ENCODE peak calls at places on chromosomes 13 and 19, in seven cellular contexts. One of them, this sample, is unnamed.
A peak's percentile ranks its signal among the peaks of the same experiment; 100 is the strongest.

GRCh38 chr19:36213793-36214387 is 575 bp downstream of the ZNF565 start:
- DNase-seq in kidney: no peak
- DNase-seq in PC-9: no peak
- DNase-seq in fibroblast of pulmonary artery: peak; percentile 28
- DNase-seq in OCI-LY7: no peak
- DNase-seq in mesendoderm: no peak
- DNase-seq in cardiac muscle cell: no peak
- DNase-seq in this sample: no peak

GRCh38 chr19:58356236-58356970 is 3.1 kb upstream of the A1BG start:
- DNase-seq in kidney: peak; percentile 79
- DNase-seq in PC-9: no peak
- DNase-seq in fibroblast of pulmonary artery: peak; percentile 49
- DNase-seq in OCI-LY7: no peak
- DNase-seq in mesendoderm: no peak
- DNase-seq in cardiac muscle cell: peak; percentile 65
- DNase-seq in this sample: no peak

GRCh38 chr19:44367024-44367423 is 10.5 kb upstream of the ZNF112 start:
- DNase-seq in kidney: no peak
- DNase-seq in PC-9: peak; percentile 68
- DNase-seq in fibroblast of pulmonary artery: peak; percentile 32
- DNase-seq in OCI-LY7: no peak
- DNase-seq in mesendoderm: no peak
- DNase-seq in cardiac muscle cell: peak; percentile 53
- DNase-seq in this sample: no peak

GRCh38 chr13:111852701-111853100 is 214.2 kb upstream of the SOX1 start:
- DNase-seq in kidney: no peak
- DNase-seq in PC-9: no peak
- DNase-seq in fibroblast of pulmonary artery: no peak
- DNase-seq in OCI-LY7: no peak
- DNase-seq in mesendoderm: peak; percentile 40
- DNase-seq in cardiac muscle cell: no peak
- DNase-seq in this sample: no peak

GRCh38 chr13:29472317-29472961 is 123.0 kb downstream of the SLC7A1 start:
- DNase-seq in kidney: no peak
- DNase-seq in PC-9: no peak
- DNase-seq in fibroblast of pulmonary artery: peak; percentile 76
- DNase-seq in OCI-LY7: peak; percentile 88
- DNase-seq in mesendoderm: peak; percentile 76
- DNase-seq in cardiac muscle cell: peak; percentile 69
- DNase-seq in this sample: peak; percentile 56

GRCh38 chr13:94712812-94713555 is 639 bp upstream of the SOX21 start:
- DNase-seq in kidney: peak; percentile 75
- DNase-seq in PC-9: no peak
- DNase-seq in fibroblast of pulmonary artery: peak; percentile 65
- DNase-seq in OCI-LY7: no peak
- DNase-seq in mesendoderm: peak; percentile 46
- DNase-seq in cardiac muscle cell: peak; percentile 79
- DNase-seq in this sample: no peak

GRCh38 chr19:37999309-38000213 is 92.6 kb downstream of the SIPA1L3 start:
- DNase-seq in kidney: peak; percentile 91
- DNase-seq in PC-9: no peak
- DNase-seq in fibroblast of pulmonary artery: peak; percentile 97
- DNase-seq in OCI-LY7: no peak
- DNase-seq in mesendoderm: no peak
- DNase-seq in cardiac muscle cell: peak; percentile 97
- DNase-seq in this sample: peak; percentile 79

GRCh38 chr13:33323766-33324525 is 38.4 kb upstream of the STARD13 start:
- DNase-seq in kidney: no peak
- DNase-seq in PC-9: no peak
- DNase-seq in fibroblast of pulmonary artery: peak; percentile 42
- DNase-seq in OCI-LY7: no peak
- DNase-seq in mesendoderm: no peak
- DNase-seq in cardiac muscle cell: peak; percentile 46
- DNase-seq in this sample: no peak

GRCh38 chr13:47455581-47455980 is 545.5 kb downstream of the SUCLA2 start:
- DNase-seq in kidney: no peak
- DNase-seq in PC-9: no peak
- DNase-seq in fibroblast of pulmonary artery: peak; percentile 23
- DNase-seq in OCI-LY7: no peak
- DNase-seq in mesendoderm: no peak
- DNase-seq in cardiac muscle cell: peak; percentile 20
- DNase-seq in this sample: no peak

GRCh38 chr13:111429064-111429558 is 108.7 kb downstream of the TEX29 start:
- DNase-seq in kidney: no peak
- DNase-seq in PC-9: peak; percentile 40
- DNase-seq in fibroblast of pulmonary artery: peak; percentile 16
- DNase-seq in OCI-LY7: peak; percentile 4
- DNase-seq in mesendoderm: peak; percentile 71
- DNase-seq in cardiac muscle cell: peak; percentile 17
- DNase-seq in this sample: no peak

GRCh38 chr19:43872547-43873336 is 45.6 kb downstream of the ZNF283 start:
- DNase-seq in kidney: no peak
- DNase-seq in PC-9: peak; percentile 52
- DNase-seq in fibroblast of pulmonary artery: no peak
- DNase-seq in OCI-LY7: no peak
- DNase-seq in mesendoderm: peak; percentile 55
- DNase-seq in cardiac muscle cell: peak; percentile 4
- DNase-seq in this sample: no peak

GRCh38 chr19:10995926-10996600 is 35.2 kb downstream of the SMARCA4 start:
- DNase-seq in kidney: no peak
- DNase-seq in PC-9: no peak
- DNase-seq in fibroblast of pulmonary artery: no peak
- DNase-seq in OCI-LY7: no peak
- DNase-seq in mesendoderm: no peak
- DNase-seq in cardiac muscle cell: no peak
- DNase-seq in this sample: no peak

GRCh38 chr13:53513199-53513598 is 484.6 kb downstream of the OLFM4 start:
- DNase-seq in kidney: no peak
- DNase-seq in PC-9: no peak
- DNase-seq in fibroblast of pulmonary artery: no peak
- DNase-seq in OCI-LY7: no peak
- DNase-seq in mesendoderm: peak; percentile 1
- DNase-seq in cardiac muscle cell: no peak
- DNase-seq in this sample: no peak

GRCh38 chr19:48628486-48629296 is 8.5 kb downstream of the DBP start:
- DNase-seq in kidney: peak; percentile 82
- DNase-seq in PC-9: no peak
- DNase-seq in fibroblast of pulmonary artery: no peak
- DNase-seq in OCI-LY7: no peak
- DNase-seq in mesendoderm: no peak
- DNase-seq in cardiac muscle cell: no peak
- DNase-seq in this sample: no peak

GRCh38 chr19:13095393-13095784 is 7.3 kb downstream of the LYL1 start:
- DNase-seq in kidney: peak; percentile 84
- DNase-seq in PC-9: no peak
- DNase-seq in fibroblast of pulmonary artery: no peak
- DNase-seq in OCI-LY7: peak; percentile 62
- DNase-seq in mesendoderm: peak; percentile 46
- DNase-seq in cardiac muscle cell: no peak
- DNase-seq in this sample: no peak

GRCh38 chr19:48290341-48290922 is 20.6 kb downstream of the ZNF114 start:
- DNase-seq in kidney: no peak
- DNase-seq in PC-9: peak; percentile 53
- DNase-seq in fibroblast of pulmonary artery: peak; percentile 29
- DNase-seq in OCI-LY7: no peak
- DNase-seq in mesendoderm: peak; percentile 96
- DNase-seq in cardiac muscle cell: peak; percentile 46
- DNase-seq in this sample: no peak

GRCh38 chr13:104993708-104994107 is 1541.8 kb downstream of the EFNB2 start:
- DNase-seq in kidney: no peak
- DNase-seq in PC-9: no peak
- DNase-seq in fibroblast of pulmonary artery: no peak
- DNase-seq in OCI-LY7: no peak
- DNase-seq in mesendoderm: peak; percentile 13
- DNase-seq in cardiac muscle cell: no peak
- DNase-seq in this sample: no peak

GRCh38 chr19:5994407-5995165 is 16.6 kb upstream of the RANBP3 start:
- DNase-seq in kidney: peak; percentile 66
- DNase-seq in PC-9: no peak
- DNase-seq in fibroblast of pulmonary artery: no peak
- DNase-seq in OCI-LY7: no peak
- DNase-seq in mesendoderm: no peak
- DNase-seq in cardiac muscle cell: no peak
- DNase-seq in this sample: no peak

GRCh38 chr13:98297043-98297442 is 120.0 kb upstream of the RNF113B start:
- DNase-seq in kidney: no peak
- DNase-seq in PC-9: no peak
- DNase-seq in fibroblast of pulmonary artery: no peak
- DNase-seq in OCI-LY7: no peak
- DNase-seq in mesendoderm: no peak
- DNase-seq in cardiac muscle cell: no peak
- DNase-seq in this sample: no peak

GRCh38 chr13:100673376-100673830 is 1.2 kb downstream of the TMTC4 start:
- DNase-seq in kidney: peak; percentile 68
- DNase-seq in PC-9: no peak
- DNase-seq in fibroblast of pulmonary artery: no peak
- DNase-seq in OCI-LY7: no peak
- DNase-seq in mesendoderm: peak; percentile 72
- DNase-seq in cardiac muscle cell: no peak
- DNase-seq in this sample: no peak

GRCh38 chr13:97506511-97506910 is 72.5 kb downstream of the RAP2A start:
- DNase-seq in kidney: peak; percentile 71
- DNase-seq in PC-9: no peak
- DNase-seq in fibroblast of pulmonary artery: peak; percentile 79
- DNase-seq in OCI-LY7: no peak
- DNase-seq in mesendoderm: no peak
- DNase-seq in cardiac muscle cell: peak; percentile 90
- DNase-seq in this sample: no peak

GRCh38 chr13:78820541-78820940 is 161.6 kb upstream of the OBI1 start:
- DNase-seq in kidney: no peak
- DNase-seq in PC-9: no peak
- DNase-seq in fibroblast of pulmonary artery: no peak
- DNase-seq in OCI-LY7: no peak
- DNase-seq in mesendoderm: peak; percentile 53
- DNase-seq in cardiac muscle cell: no peak
- DNase-seq in this sample: no peak

GRCh38 chr19:49595819-49596404 is 4.9 kb downstream of the PRR12 start:
- DNase-seq in kidney: peak; percentile 73
- DNase-seq in PC-9: peak; percentile 1
- DNase-seq in fibroblast of pulmonary artery: no peak
- DNase-seq in OCI-LY7: no peak
- DNase-seq in mesendoderm: no peak
- DNase-seq in cardiac muscle cell: no peak
- DNase-seq in this sample: no peak

GRCh38 chr19:19134687-19135158 is 3.6 kb downstream of the TMEM161A start:
- DNase-seq in kidney: no peak
- DNase-seq in PC-9: no peak
- DNase-seq in fibroblast of pulmonary artery: no peak
- DNase-seq in OCI-LY7: peak; percentile 52
- DNase-seq in mesendoderm: peak; percentile 84
- DNase-seq in cardiac muscle cell: no peak
- DNase-seq in this sample: no peak
- H3K4me3 ChIP-seq in kidney: no peak overlapping the region
- H3K4me3 ChIP-seq in PC-9: no peak overlapping the region
- H3K4me3 ChIP-seq in fibroblast of pulmonary artery: no peak overlapping the region
- H3K4me3 ChIP-seq in OCI-LY7: no peak overlapping the region
- H3K4me3 ChIP-seq in mesendoderm: no peak overlapping the region
- H3K4me3 ChIP-seq in cardiac muscle cell: no peak overlapping the region
- H3K4me3 ChIP-seq in this sample: no peak overlapping the region

DNA sequence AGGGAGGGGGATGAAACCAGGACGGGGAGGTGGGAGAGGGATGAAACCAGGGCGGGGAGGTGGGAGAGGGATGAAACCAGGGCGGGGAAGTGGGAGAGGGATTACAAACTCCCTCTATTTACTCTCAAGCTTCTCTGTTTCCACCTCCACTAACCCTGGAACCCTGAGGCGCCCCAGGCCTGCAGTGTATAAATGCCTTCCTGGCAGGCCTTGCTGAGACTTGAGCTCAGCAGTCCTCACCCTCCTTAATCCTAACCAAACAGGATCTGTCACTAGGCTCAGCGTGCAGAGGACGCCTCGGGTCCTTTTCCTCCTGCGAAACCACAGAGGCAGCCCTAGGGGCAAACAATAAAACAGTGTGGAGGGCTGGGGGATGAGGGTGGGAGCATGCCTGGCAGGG is 32.1 kb upstream of the OR1M1 start:
- DNase-seq in kidney: no peak
- DNase-seq in PC-9: peak; percentile 98
- DNase-seq in fibroblast of pulmonary artery: no peak
- DNase-seq in OCI-LY7: no peak
- DNase-seq in mesendoderm: peak; percentile 88
- DNase-seq in cardiac muscle cell: no peak
- DNase-seq in this sample: no peak
- H3K4me3 ChIP-seq in kidney: no peak overlapping the region
- H3K4me3 ChIP-seq in PC-9: peak overlapping the region; percentile 35
- H3K4me3 ChIP-seq in fibroblast of pulmonary artery: no peak overlapping the region
- H3K4me3 ChIP-seq in OCI-LY7: no peak overlapping the region
- H3K4me3 ChIP-seq in mesendoderm: no peak overlapping the region
- H3K4me3 ChIP-seq in cardiac muscle cell: no peak overlapping the region
- H3K4me3 ChIP-seq in this sample: no peak overlapping the region

GRCh38 chr13:112951674-112952371 is 17.2 kb upstream of the MCF2L start:
- DNase-seq in kidney: no peak
- DNase-seq in PC-9: no peak
- DNase-seq in fibroblast of pulmonary artery: no peak
- DNase-seq in OCI-LY7: no peak
- DNase-seq in mesendoderm: no peak
- DNase-seq in cardiac muscle cell: no peak
- DNase-seq in this sample: no peak
- H3K4me3 ChIP-seq in kidney: no peak overlapping the region
- H3K4me3 ChIP-seq in PC-9: no peak overlapping the region
- H3K4me3 ChIP-seq in fibroblast of pulmonary artery: no peak overlapping the region
- H3K4me3 ChIP-seq in OCI-LY7: no peak overlapping the region
- H3K4me3 ChIP-seq in mesendoderm: no peak overlapping the region
- H3K4me3 ChIP-seq in cardiac muscle cell: no peak overlapping the region
- H3K4me3 ChIP-seq in this sample: no peak overlapping the region

DNA sequence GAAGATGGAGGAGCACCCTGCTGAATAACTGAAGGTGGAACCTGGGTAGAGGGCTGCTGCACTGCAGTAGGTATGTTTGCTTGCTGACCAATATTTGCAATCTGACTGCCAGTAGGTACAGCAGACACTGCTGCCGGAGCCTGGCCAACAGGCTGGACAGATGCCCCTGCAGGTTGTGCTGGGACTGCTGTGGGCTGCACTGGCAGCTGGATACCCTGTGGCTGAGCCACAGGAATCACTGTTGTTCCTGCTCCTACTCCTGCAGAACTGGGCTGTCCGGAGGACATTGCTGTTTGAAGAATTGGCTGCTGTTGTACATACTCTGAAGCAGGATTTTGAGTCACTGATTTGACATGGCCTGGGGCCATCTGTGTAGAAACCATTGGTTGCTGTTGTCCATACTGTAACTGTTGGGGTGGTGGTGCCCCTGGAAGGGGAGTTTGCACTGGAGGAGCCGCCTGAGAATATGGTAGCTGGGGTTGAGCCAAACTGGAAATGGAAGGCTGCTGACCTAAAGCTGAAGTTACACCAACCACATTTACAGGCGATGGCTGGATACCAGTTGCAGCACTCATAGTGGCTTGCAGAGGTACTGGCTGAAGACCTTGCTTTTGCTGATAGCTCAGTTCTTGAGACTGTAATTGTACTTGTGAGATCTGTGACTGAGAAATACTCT is 2.2 kb downstream of the TSC22D1 start:
- DNase-seq in kidney: no peak
- DNase-seq in PC-9: peak; percentile 61
- DNase-seq in fibroblast of pulmonary artery: peak; percentile 62
- DNase-seq in OCI-LY7: peak; percentile 49
- DNase-seq in mesendoderm: peak; percentile 78
- DNase-seq in cardiac muscle cell: peak; percentile 63
- DNase-seq in this sample: peak; percentile 77
- H3K4me3 ChIP-seq in kidney: peak overlapping the region; percentile 82
- H3K4me3 ChIP-seq in PC-9: peak overlapping the region; percentile 94
- H3K4me3 ChIP-seq in fibroblast of pulmonary artery: peak overlapping the region; percentile 86
- H3K4me3 ChIP-seq in OCI-LY7: no peak overlapping the region
- H3K4me3 ChIP-seq in mesendoderm: no peak overlapping the region
- H3K4me3 ChIP-seq in cardiac muscle cell: no peak overlapping the region
- H3K4me3 ChIP-seq in this sample: peak overlapping the region; percentile 87